ENCODE peak calls at places on chromosomes 2 and 18, in five cellular contexts. V is activated B cell treated with CpG ODN at 0.5 μM for 24 hours, B is heart right ventricle, W is sigmoid colon, O is GM13977. Q is an unnamed sample.

GRCh38 chr2:5723791-5724735 is 31.9 kb downstream of the SOX11 start:
- DNase-seq in V (no peak), B (no peak), W (no peak), O (no peak), Q (no peak)

GRCh38 chr2:230823264-230823964 is 41.3 kb upstream of the ITM2C start:
- DNase-seq in V (no peak), B (no peak), W (no peak), O (no peak), Q (no peak)

GRCh38 chr2:196101325-196101981 is 32.8 kb upstream of the DNAH7 start:
- DNase-seq in V (peak; percentile 34), B (no peak), W (no peak), O (peak; percentile 58), Q (no peak)

GRCh38 chr2:71669628-71670429 is 216.5 kb downstream of the DYSF start:
- DNase-seq in V (no peak), B (no peak), W (peak; percentile 52), O (no peak), Q (no peak)

GRCh38 chr2:173079968-173080860 is 4.6 kb downstream of the MAP3K20 start:
- DNase-seq in V (no peak), B (no peak), W (no peak), O (no peak), Q (no peak)

GRCh38 chr18:7273301-7273911 is 42.5 kb downstream of the LRRC30 start:
- DNase-seq in V (no peak), B (peak; percentile 81), W (peak; percentile 81), O (no peak), Q (peak; percentile 82)

GRCh38 chr2:85247591-85247990 is 80.2 kb downstream of the TGOLN2 start:
- DNase-seq in V (no peak), B (no peak), W (no peak), O (no peak), Q (no peak)

GRCh38 chr2:178296394-178297090 is 102.2 kb downstream of the OSBPL6 start:
- DNase-seq in V (no peak), B (no peak), W (no peak), O (no peak), Q (no peak)

GRCh38 chr2:12965540-12966269 is 249.0 kb downstream of the TRIB2 start:
- DNase-seq in V (no peak), B (no peak), W (no peak), O (no peak), Q (no peak)

GRCh38 chr2:174972924-174973323 is 32.3 kb downstream of the CHN1 start:
- DNase-seq in V (no peak), B (no peak), W (no peak), O (no peak), Q (no peak)

GRCh38 chr2:58039170-58039611 is 7.4 kb upstream of the VRK2 start:
- DNase-seq in V (no peak), B (no peak), W (no peak), O (no peak), Q (no peak)

GRCh38 chr2:106189764-106190468 is 4.2 kb downstream of the UXS1 start:
- DNase-seq in V (no peak), B (no peak), W (no peak), O (no peak), Q (peak; percentile 32)

GRCh38 chr2:38750011-38750792 is 959 bp downstream of the SRSF7 start:
- DNase-seq in V (peak; percentile 51), B (peak; percentile 61), W (peak; percentile 81), O (peak; percentile 63), Q (no peak)

GRCh38 chr18:8031496-8031895 is 464.4 kb downstream of the PTPRM start:
- DNase-seq in V (no peak), B (no peak), W (no peak), O (no peak), Q (no peak)

GRCh38 chr2:86296947-86297346 is 40.5 kb downstream of the REEP1 start:
- DNase-seq in V (no peak), B (no peak), W (no peak), O (no peak), Q (no peak)

GRCh38 chr2:227617316-227618250 is at the start of gene SCYGR4:
- DNase-seq in V (no peak), B (no peak), W (no peak), O (peak; percentile 3), Q (no peak)

GRCh38 chr2:239267411-239267941 is 133.3 kb downstream of the HDAC4 start:
- DNase-seq in V (peak; percentile 75), B (peak; percentile 62), W (peak; percentile 87), O (peak; percentile 86), Q (peak; percentile 92)

GRCh38 chr18:9806905-9807304 is 78.9 kb upstream of the TXNDC2 start:
- DNase-seq in V (no peak), B (no peak), W (no peak), O (no peak), Q (no peak)

GRCh38 chr2:177406182-177406581 is 13.6 kb downstream of the AGPS start:
- DNase-seq in V (no peak), B (no peak), W (no peak), O (no peak), Q (no peak)

GRCh38 chr2:227491391-227491790 is 19.4 kb downstream of the AGFG1 start:
- DNase-seq in V (no peak), B (no peak), W (no peak), O (no peak), Q (no peak)

GRCh38 chr2:116222793-116223192 is 1591.7 kb upstream of the DDX18 start:
- DNase-seq in V (no peak), B (no peak), W (no peak), O (no peak), Q (no peak)

GRCh38 chr2:10369269-10370255 is 66.9 kb downstream of the HPCAL1 start:
- DNase-seq in V (no peak), B (no peak), W (no peak), O (no peak), Q (no peak)

GRCh38 chr18:2948038-2948437 is 64.9 kb downstream of the LPIN2 start:
- DNase-seq in V (no peak), B (no peak), W (no peak), O (no peak), Q (no peak)

GRCh38 chr2:8836979-8837794 is at the start of gene KIDINS220:
- DNase-seq in V (peak; percentile 74), B (peak; percentile 84), W (peak; percentile 92), O (peak; percentile 99), Q (peak; percentile 89)

GRCh38 chr2:233832869-233833812 is 21.2 kb downstream of the HJURP start:
- DNase-seq in V (no peak), B (no peak), W (peak; percentile 61), O (peak; percentile 52), Q (no peak)

GRCh38 chr18:37661061-37661460 is 95.5 kb upstream of the CELF4 start:
- DNase-seq in V (no peak), B (no peak), W (no peak), O (no peak), Q (no peak)

GRCh38 chr2:37851428-37851827 is 73.7 kb upstream of the RMDN2 start:
- DNase-seq in V (no peak), B (no peak), W (no peak), O (no peak), Q (no peak)

GRCh38 chr18:78602430-78602829 is 377.2 kb upstream of the SALL3 start:
- DNase-seq in V (no peak), B (no peak), W (no peak), O (no peak), Q (no peak)

GRCh38 chr2:204260162-204260877 is 285.0 kb upstream of the PARD3B start:
- DNase-seq in V (no peak), B (peak; percentile 76), W (peak; percentile 84), O (peak; percentile 27), Q (no peak)
- TF ChIP-seq CTCF in V (no peak), B (peak; percentile 70), W (peak; percentile 84), O (peak; percentile 46), Q (peak; percentile 80)

GRCh38 chr18:74113711-74114110 is 33.9 kb downstream of the FBXO15 start:
- DNase-seq in V (no peak), B (no peak), W (no peak), O (no peak), Q (no peak)

GRCh38 chr18:74114206-74114605 is 33.4 kb downstream of the FBXO15 start:
- DNase-seq in V (no peak), B (no peak), W (no peak), O (no peak), Q (no peak)

GRCh38 chr18:74115046-74115445 is 32.6 kb downstream of the FBXO15 start:
- DNase-seq in V (no peak), B (no peak), W (no peak), O (no peak), Q (no peak)

GRCh38 chr18:74110983-74111382 is 36.7 kb downstream of the FBXO15 start:
- DNase-seq in V (no peak), B (no peak), W (no peak), O (no peak), Q (no peak)

GRCh38 chr18:74116628-74117554 is 30.7 kb downstream of the FBXO15 start:
- DNase-seq in V (no peak), B (no peak), W (no peak), O (no peak), Q (no peak)
- TF ChIP-seq CTCF in V (no peak), B (peak; percentile 64), W (no peak), O (peak; percentile 62), Q (peak; percentile 45)

GRCh38 chr2:200812122-200813022 is 662 bp downstream of the BZW1 start:
- DNase-seq in V (peak; percentile 68), B (peak; percentile 79), W (peak; percentile 88), O (peak; percentile 69), Q (peak; percentile 75)
- TF ChIP-seq CTCF in V (no peak), B (peak; percentile 70), W (peak; percentile 34), O (peak; percentile 70), Q (peak; percentile 67)

DNA sequence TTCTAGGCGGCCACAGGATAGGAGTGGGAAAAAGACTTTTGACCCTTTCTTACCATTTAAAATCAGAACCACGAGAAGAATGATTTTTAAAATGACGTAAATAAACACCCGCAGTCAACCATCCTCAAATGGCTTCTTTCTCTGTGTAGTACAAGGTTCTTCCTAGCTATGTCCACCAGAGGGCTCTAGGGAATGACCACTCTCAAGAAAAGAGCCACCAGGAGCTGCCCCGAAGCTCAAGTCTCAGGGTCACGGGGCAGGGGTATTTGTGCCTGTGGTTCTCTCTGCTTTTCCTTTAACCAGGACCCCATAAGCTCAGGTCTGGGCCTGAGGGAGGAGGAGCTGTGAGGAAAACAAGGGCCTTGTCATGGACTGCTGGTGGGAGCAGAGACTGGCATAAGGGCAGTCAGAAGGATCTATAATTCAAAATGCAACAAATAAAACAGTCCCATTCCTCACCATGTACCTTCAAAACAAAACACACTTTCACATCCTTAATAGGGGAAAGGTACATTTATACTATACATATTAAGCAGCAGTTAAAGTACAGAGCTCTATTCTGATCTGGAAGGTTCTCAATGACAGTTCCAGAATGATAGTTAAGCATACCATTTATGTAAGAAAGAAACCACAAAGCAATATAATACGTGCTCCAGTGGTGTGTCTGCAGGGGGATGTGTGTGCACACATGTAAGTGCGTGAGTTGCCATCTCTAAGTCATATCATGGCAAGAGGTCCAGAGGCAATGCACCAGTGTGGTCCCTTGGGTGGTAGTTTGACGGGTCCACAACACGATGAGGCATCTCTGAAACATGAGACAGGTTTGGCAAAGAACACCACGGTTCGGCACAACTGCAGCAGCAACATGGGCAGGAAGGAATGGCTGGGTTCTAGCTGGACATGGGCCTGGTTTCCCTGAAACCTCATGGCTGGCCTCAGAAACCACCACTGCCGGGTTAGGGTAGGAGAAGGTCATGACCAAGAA is 18.6 kb downstream of the LYPD1 start:
- DNase-seq in V (no peak), B (no peak), W (no peak), O (no peak), Q (no peak)
- TF ChIP-seq CTCF in V (no peak), B (peak; percentile 44), W (no peak), O (peak; percentile 34), Q (peak; percentile 56)

GRCh38 chr18:46464926-46465655 is 191.9 kb downstream of the LOXHD1 start:
- DNase-seq in V (no peak), B (no peak), W (no peak), O (no peak), Q (no peak)
- TF ChIP-seq CTCF in V (no peak), B (peak; percentile 14), W (no peak), O (no peak), Q (no peak)